ENCODE peak calls at places on chromosomes 3 and 15, in nine cellular contexts. One of them, this sample, is unnamed.

GRCh38 chr3:38453075-38453913 is at the start of gene ACVR2B:
- DNase-seq in breast epithelium: peak; percentile 88
- DNase-seq in IMR-90: peak; percentile 56
- DNase-seq in sigmoid colon: peak; percentile 95
- DNase-seq in thyroid gland: peak; percentile 92
- DNase-seq in tibial nerve: peak; percentile 92
- DNase-seq in stomach: peak; percentile 94
- DNase-seq in HCT116: peak; percentile 54
- DNase-seq in A549: peak; percentile 83
- DNase-seq in this sample: peak; percentile 86

GRCh38 chr15:34437687-34438086 is at the start of gene GOLGA8A:
- DNase-seq in thyroid gland: peak; percentile 83
- DNase-seq in tibial nerve: peak; percentile 26
- DNase-seq in A549: no peak
- DNase-seq in stomach: peak; percentile 51
- DNase-seq in sigmoid colon: no peak
- DNase-seq in IMR-90: peak; percentile 51
- DNase-seq in breast epithelium: peak; percentile 57
- DNase-seq in HCT116: peak; percentile 62
- DNase-seq in this sample: no peak

GRCh38 chr15:78737187-78737820 is 74.0 kb downstream of the ADAMTS7 start:
- DNase-seq in A549: no peak
- DNase-seq in stomach: no peak
- DNase-seq in tibial nerve: no peak
- DNase-seq in HCT116: no peak
- DNase-seq in IMR-90: no peak
- DNase-seq in sigmoid colon: no peak
- DNase-seq in breast epithelium: no peak
- DNase-seq in thyroid gland: no peak
- DNase-seq in this sample: peak; percentile 48

GRCh38 chr15:99550077-99550476 is 15.7 kb upstream of the MEF2A start:
- DNase-seq in A549: no peak
- DNase-seq in tibial nerve: no peak
- DNase-seq in breast epithelium: no peak
- DNase-seq in HCT116: no peak
- DNase-seq in stomach: no peak
- DNase-seq in thyroid gland: no peak
- DNase-seq in sigmoid colon: no peak
- DNase-seq in IMR-90: no peak
- DNase-seq in this sample: no peak

GRCh38 chr3:178084938-178085816 is 451.1 kb upstream of the KCNMB2 start:
- DNase-seq in IMR-90: peak; percentile 83
- DNase-seq in breast epithelium: peak; percentile 82
- DNase-seq in sigmoid colon: peak; percentile 93
- DNase-seq in tibial nerve: peak; percentile 70
- DNase-seq in thyroid gland: peak; percentile 83
- DNase-seq in stomach: peak; percentile 50
- DNase-seq in HCT116: no peak
- DNase-seq in A549: peak; percentile 37
- DNase-seq in this sample: peak; percentile 76

GRCh38 chr3:190586631-190587000 is 72.7 kb downstream of the IL1RAP start:
- DNase-seq in IMR-90: peak; percentile 62
- DNase-seq in A549: peak; percentile 51
- DNase-seq in thyroid gland: no peak
- DNase-seq in sigmoid colon: no peak
- DNase-seq in HCT116: peak; percentile 52
- DNase-seq in breast epithelium: no peak
- DNase-seq in stomach: no peak
- DNase-seq in tibial nerve: no peak
- DNase-seq in this sample: no peak

GRCh38 chr3:150216041-150216811 is 191.9 kb upstream of the TSC22D2 start:
- DNase-seq in IMR-90: peak; percentile 61
- DNase-seq in HCT116: no peak
- DNase-seq in A549: no peak
- DNase-seq in tibial nerve: peak; percentile 16
- DNase-seq in stomach: no peak
- DNase-seq in thyroid gland: peak; percentile 80
- DNase-seq in sigmoid colon: no peak
- DNase-seq in breast epithelium: no peak
- DNase-seq in this sample: no peak

GRCh38 chr3:128271536-128272332 is 118.5 kb downstream of the EEFSEC start:
- DNase-seq in IMR-90: no peak
- DNase-seq in breast epithelium: no peak
- DNase-seq in stomach: no peak
- DNase-seq in A549: no peak
- DNase-seq in sigmoid colon: no peak
- DNase-seq in HCT116: no peak
- DNase-seq in tibial nerve: no peak
- DNase-seq in thyroid gland: no peak
- DNase-seq in this sample: peak; percentile 79

GRCh38 chr3:58021072-58021959 is 13.1 kb downstream of the FLNB start:
- DNase-seq in thyroid gland: peak; percentile 50
- DNase-seq in IMR-90: no peak
- DNase-seq in breast epithelium: no peak
- DNase-seq in HCT116: no peak
- DNase-seq in tibial nerve: no peak
- DNase-seq in A549: no peak
- DNase-seq in sigmoid colon: no peak
- DNase-seq in stomach: no peak
- DNase-seq in this sample: no peak

GRCh38 chr15:95624100-95624499 is 706.4 kb upstream of the NR2F2 start:
- DNase-seq in tibial nerve: no peak
- DNase-seq in thyroid gland: no peak
- DNase-seq in A549: no peak
- DNase-seq in stomach: no peak
- DNase-seq in IMR-90: no peak
- DNase-seq in sigmoid colon: no peak
- DNase-seq in HCT116: no peak
- DNase-seq in breast epithelium: no peak
- DNase-seq in this sample: no peak

GRCh38 chr3:14452676-14453367 is 50.4 kb downstream of the SLC6A6 start:
- DNase-seq in IMR-90: peak; percentile 98
- DNase-seq in HCT116: peak; percentile 73
- DNase-seq in A549: peak; percentile 88
- DNase-seq in sigmoid colon: peak; percentile 98
- DNase-seq in tibial nerve: peak; percentile 88
- DNase-seq in thyroid gland: peak; percentile 89
- DNase-seq in breast epithelium: peak; percentile 85
- DNase-seq in stomach: peak; percentile 94
- DNase-seq in this sample: peak; percentile 89

GRCh38 chr3:134249442-134249841 is 1.2 kb downstream of the RYK start:
- DNase-seq in thyroid gland: no peak
- DNase-seq in sigmoid colon: no peak
- DNase-seq in HCT116: no peak
- DNase-seq in IMR-90: no peak
- DNase-seq in tibial nerve: no peak
- DNase-seq in stomach: no peak
- DNase-seq in A549: no peak
- DNase-seq in breast epithelium: no peak
- DNase-seq in this sample: no peak

GRCh38 chr3:9254764-9255163 is 5.3 kb upstream of the SRGAP3 start:
- DNase-seq in stomach: no peak
- DNase-seq in IMR-90: no peak
- DNase-seq in breast epithelium: no peak
- DNase-seq in HCT116: no peak
- DNase-seq in A549: no peak
- DNase-seq in thyroid gland: no peak
- DNase-seq in sigmoid colon: no peak
- DNase-seq in tibial nerve: no peak
- DNase-seq in this sample: no peak

GRCh38 chr3:98003306-98003969 is 31.2 kb upstream of the RIOX2 start:
- DNase-seq in breast epithelium: no peak
- DNase-seq in sigmoid colon: no peak
- DNase-seq in thyroid gland: no peak
- DNase-seq in stomach: no peak
- DNase-seq in A549: no peak
- DNase-seq in tibial nerve: no peak
- DNase-seq in HCT116: no peak
- DNase-seq in IMR-90: no peak
- DNase-seq in this sample: no peak

GRCh38 chr15:51678081-51678480 is 3.2 kb upstream of the SCG3 start:
- DNase-seq in breast epithelium: no peak
- DNase-seq in A549: no peak
- DNase-seq in thyroid gland: no peak
- DNase-seq in stomach: no peak
- DNase-seq in tibial nerve: no peak
- DNase-seq in sigmoid colon: no peak
- DNase-seq in IMR-90: no peak
- DNase-seq in HCT116: no peak
- DNase-seq in this sample: no peak

GRCh38 chr15:67183443-67184169 is 70.9 kb downstream of the AAGAB start:
- DNase-seq in tibial nerve: peak; percentile 64
- DNase-seq in A549: peak; percentile 10
- DNase-seq in HCT116: no peak
- DNase-seq in sigmoid colon: peak; percentile 78
- DNase-seq in thyroid gland: no peak
- DNase-seq in stomach: no peak
- DNase-seq in breast epithelium: no peak
- DNase-seq in IMR-90: peak; percentile 78
- DNase-seq in this sample: no peak

GRCh38 chr15:69893863-69894262 is 203.9 kb downstream of the TLE3 start:
- DNase-seq in A549: no peak
- DNase-seq in thyroid gland: peak; percentile 5
- DNase-seq in sigmoid colon: no peak
- DNase-seq in breast epithelium: no peak
- DNase-seq in HCT116: no peak
- DNase-seq in tibial nerve: peak; percentile 56
- DNase-seq in stomach: no peak
- DNase-seq in IMR-90: peak; percentile 60
- DNase-seq in this sample: peak; percentile 87

GRCh38 chr3:120163023-120163422 is 68.8 kb upstream of the GSK3B start:
- DNase-seq in IMR-90: no peak
- DNase-seq in HCT116: no peak
- DNase-seq in sigmoid colon: no peak
- DNase-seq in thyroid gland: no peak
- DNase-seq in breast epithelium: no peak
- DNase-seq in A549: no peak
- DNase-seq in stomach: no peak
- DNase-seq in tibial nerve: no peak
- DNase-seq in this sample: no peak

GRCh38 chr15:57364282-57365007 is 11.9 kb upstream of the CGNL1 start:
- DNase-seq in tibial nerve: peak; percentile 24
- DNase-seq in IMR-90: peak; percentile 17
- DNase-seq in stomach: no peak
- DNase-seq in sigmoid colon: peak; percentile 37
- DNase-seq in breast epithelium: no peak
- DNase-seq in A549: no peak
- DNase-seq in thyroid gland: no peak
- DNase-seq in HCT116: no peak
- DNase-seq in this sample: no peak
- TF ChIP-seq CTCF in tibial nerve: peak; percentile 15
- TF ChIP-seq CTCF in IMR-90: peak; percentile 17
- TF ChIP-seq CTCF in stomach: no peak
- TF ChIP-seq CTCF in sigmoid colon: no peak
- TF ChIP-seq CTCF in breast epithelium: no peak
- TF ChIP-seq CTCF in A549: no peak
- TF ChIP-seq CTCF in thyroid gland: no peak
- TF ChIP-seq CTCF in HCT116: peak; percentile 22
- TF ChIP-seq CTCF in this sample: no peak

GRCh38 chr3:50189274-50189673 is 2.1 kb upstream of the GNAT1 start:
- DNase-seq in HCT116: peak; percentile 40
- DNase-seq in breast epithelium: peak; percentile 79
- DNase-seq in sigmoid colon: peak; percentile 87
- DNase-seq in IMR-90: peak; percentile 79
- DNase-seq in stomach: peak; percentile 85
- DNase-seq in A549: peak; percentile 73
- DNase-seq in tibial nerve: peak; percentile 61
- DNase-seq in thyroid gland: peak; percentile 89
- DNase-seq in this sample: peak; percentile 93

GRCh38 chr3:50190921-50191660 is at the start of gene GNAT1:
- DNase-seq in tibial nerve: no peak
- DNase-seq in thyroid gland: no peak
- DNase-seq in HCT116: no peak
- DNase-seq in IMR-90: no peak
- DNase-seq in breast epithelium: no peak
- DNase-seq in stomach: no peak
- DNase-seq in sigmoid colon: no peak
- DNase-seq in A549: no peak
- DNase-seq in this sample: no peak

GRCh38 chr3:50187750-50188149 is 3.7 kb upstream of the GNAT1 start:
- DNase-seq in A549: no peak
- DNase-seq in thyroid gland: no peak
- DNase-seq in IMR-90: no peak
- DNase-seq in tibial nerve: no peak
- DNase-seq in sigmoid colon: no peak
- DNase-seq in stomach: no peak
- DNase-seq in breast epithelium: no peak
- DNase-seq in HCT116: no peak
- DNase-seq in this sample: no peak

GRCh38 chr3:50192124-50192523 is 714 bp downstream of the GNAT1 start:
- DNase-seq in breast epithelium: no peak
- DNase-seq in stomach: no peak
- DNase-seq in IMR-90: no peak
- DNase-seq in A549: no peak
- DNase-seq in tibial nerve: no peak
- DNase-seq in HCT116: no peak
- DNase-seq in sigmoid colon: no peak
- DNase-seq in thyroid gland: no peak
- DNase-seq in this sample: no peak

DNA sequence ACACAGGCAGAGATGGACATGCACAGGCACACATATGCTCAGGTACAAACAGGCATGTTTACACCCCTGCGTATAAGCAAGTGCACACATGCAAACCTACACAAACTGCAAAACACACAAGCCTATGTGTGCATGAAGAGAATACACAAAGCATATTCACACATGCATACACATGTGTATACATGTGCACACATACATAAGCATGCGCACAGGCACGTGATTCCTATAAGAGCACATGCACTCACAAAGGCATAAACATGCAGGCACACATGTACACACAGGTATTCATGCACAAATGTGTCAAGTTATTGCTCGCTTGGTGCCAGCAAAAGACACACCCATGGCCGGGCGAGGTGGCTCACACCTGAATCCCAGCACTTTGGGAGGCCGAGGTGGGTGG is 1.4 kb upstream of the GNAT1 start:
- DNase-seq in sigmoid colon: no peak
- DNase-seq in tibial nerve: no peak
- DNase-seq in breast epithelium: no peak
- DNase-seq in stomach: no peak
- DNase-seq in HCT116: no peak
- DNase-seq in IMR-90: no peak
- DNase-seq in A549: no peak
- DNase-seq in thyroid gland: no peak
- DNase-seq in this sample: no peak
- TF ChIP-seq POLR2A in sigmoid colon: no peak
- TF ChIP-seq POLR2A in tibial nerve: no peak
- TF ChIP-seq POLR2A in breast epithelium: no peak
- TF ChIP-seq POLR2A in stomach: no peak
- TF ChIP-seq POLR2A in HCT116: no peak
- TF ChIP-seq POLR2A in IMR-90: no peak
- TF ChIP-seq POLR2A in A549: no peak
- TF ChIP-seq POLR2A in thyroid gland: no peak
- TF ChIP-seq POLR2A in this sample: no peak

GRCh38 chr3:170622369-170623159 is 36.7 kb upstream of the SLC7A14 start:
- DNase-seq in sigmoid colon: peak; percentile 77
- DNase-seq in HCT116: no peak
- DNase-seq in IMR-90: peak; percentile 99
- DNase-seq in thyroid gland: no peak
- DNase-seq in tibial nerve: no peak
- DNase-seq in stomach: no peak
- DNase-seq in breast epithelium: no peak
- DNase-seq in A549: no peak
- DNase-seq in this sample: peak; percentile 34
- TF ChIP-seq CTCF in sigmoid colon: no peak
- TF ChIP-seq CTCF in HCT116: no peak
- TF ChIP-seq CTCF in IMR-90: peak; percentile 15
- TF ChIP-seq CTCF in thyroid gland: no peak
- TF ChIP-seq CTCF in tibial nerve: no peak
- TF ChIP-seq CTCF in stomach: no peak
- TF ChIP-seq CTCF in breast epithelium: no peak
- TF ChIP-seq CTCF in A549: no peak
- TF ChIP-seq CTCF in this sample: no peak

GRCh38 chr3:52124126-52124525 is 30.1 kb downstream of the POC1A start:
- DNase-seq in A549: no peak
- DNase-seq in tibial nerve: no peak
- DNase-seq in HCT116: no peak
- DNase-seq in stomach: no peak
- DNase-seq in sigmoid colon: peak; percentile 46
- DNase-seq in breast epithelium: no peak
- DNase-seq in thyroid gland: no peak
- DNase-seq in IMR-90: no peak
- DNase-seq in this sample: no peak
- TF ChIP-seq POLR2A in A549: no peak
- TF ChIP-seq POLR2A in tibial nerve: no peak
- TF ChIP-seq POLR2A in HCT116: no peak
- TF ChIP-seq POLR2A in stomach: no peak
- TF ChIP-seq POLR2A in sigmoid colon: no peak
- TF ChIP-seq POLR2A in breast epithelium: no peak
- TF ChIP-seq POLR2A in thyroid gland: no peak
- TF ChIP-seq POLR2A in IMR-90: no peak
- TF ChIP-seq POLR2A in this sample: no peak

This sample was measured in lower leg skin.